ENCODE peak calls at places on chromosomes 4 and X, in ten cellular contexts. X is HepG2; J is activated CD4-positive, alpha-beta T cell treated with anti-CD3 and anti-CD28 coated beads for 48 hours; W is ELR; P is ovary; R is GDM1; Z is HEK293T; G is posterior cingulate gyrus; H is stimulated activated CD4-positive, alpha-beta T cell treated with anti-CD3 and anti-CD28 coated beads, Interleukin-1b, Interleukin-23, amount 100 ng/mL, for 4 hours; C is A673. L is an unnamed sample.

GRCh38 chrX:20116087-20116574 is 576 bp downstream of the MAP7D2 start:
- DNase-seq in C (no peak), R (no peak), W (no peak), J (no peak), Z (no peak), H (no peak), X (no peak), P (no peak), G (no peak), L (no peak)

GRCh38 chrX:74546984-74547383 is 67.4 kb downstream of the RLIM start:
- DNase-seq in W (no peak), Z (no peak), J (no peak), C (no peak), H (no peak), G (no peak), P (no peak), R (no peak), X (no peak), L (no peak)

GRCh38 chrX:136784231-136784630 is 3.5 kb upstream of the ARHGEF6 start:
- DNase-seq in X (no peak), G (no peak), C (no peak), J (no peak), Z (no peak), W (no peak), H (no peak), P (no peak), R (peak), L (no peak)

GRCh38 chr4:128525939-128526630 is 238.5 kb upstream of the PGRMC2 start:
- DNase-seq in C (peak), P (no peak), X (no peak), J (no peak), Z (no peak), H (no peak), W (no peak), G (no peak), R (no peak), L (no peak)

GRCh38 chr4:113882668-113883067 is 96.8 kb downstream of the ARSJ start:
- DNase-seq in H (no peak), X (no peak), J (no peak), C (no peak), P (no peak), Z (no peak), R (no peak), W (peak), G (no peak), L (no peak)

GRCh38 chrX:48910926-48911406 is 480 bp downstream of the SLC35A2 start:
- DNase-seq in H (no peak), R (no peak), P (no peak), G (no peak), W (peak), X (no peak), J (no peak), Z (no peak), C (peak), L (no peak)

GRCh38 chrX:15055146-15055930 is 182.1 kb downstream of the MOSPD2 start:
- DNase-seq in P (no peak), W (peak), R (no peak), G (no peak), Z (no peak), H (no peak), C (no peak), J (no peak), X (no peak), L (no peak)

GRCh38 chr4:121822796-121823504 is 733 bp downstream of the CCNA2 start:
- DNase-seq in C (peak), J (peak), H (no peak), G (no peak), Z (peak), P (peak), X (peak), R (peak), W (peak), L (peak)

GRCh38 chr4:71549516-71550160 is 210.8 kb downstream of the SLC4A4 start:
- DNase-seq in X (no peak), Z (no peak), W (no peak), P (no peak), G (no peak), R (no peak), H (no peak), C (no peak), J (no peak), L (no peak)

GRCh38 chr4:83959160-83959559 is 423.3 kb downstream of the GPAT3 start:
- DNase-seq in X (no peak), R (no peak), P (no peak), J (no peak), H (no peak), W (no peak), G (no peak), C (no peak), Z (no peak), L (no peak)

GRCh38 chr4:123783091-123783765 is 386.6 kb downstream of the SPRY1 start:
- DNase-seq in J (no peak), G (no peak), W (no peak), P (no peak), R (no peak), X (no peak), C (no peak), Z (no peak), H (no peak), L (no peak)

GRCh38 chr4:5956285-5957021 is 61.8 kb downstream of the C4orf50 start:
- DNase-seq in G (no peak), C (peak), H (no peak), X (peak), P (peak), R (no peak), J (no peak), W (no peak), Z (no peak), L (no peak)

GRCh38 chr4:102612824-102613366 is 111.7 kb downstream of the NFKB1 start:
- DNase-seq in W (no peak), R (no peak), Z (no peak), C (no peak), P (no peak), J (peak), H (no peak), X (no peak), G (no peak), L (no peak)

GRCh38 chr4:139767168-139767567 is 101.5 kb downstream of the MGST2 start:
- DNase-seq in J (no peak), H (no peak), Z (no peak), C (peak), G (no peak), W (no peak), P (no peak), X (no peak), R (no peak), L (no peak)

GRCh38 chr4:118338981-118339765 is 13.6 kb downstream of the PRSS12 start:
- DNase-seq in G (no peak), W (peak), J (no peak), Z (no peak), P (no peak), X (no peak), R (no peak), C (no peak), H (no peak), L (no peak)

GRCh38 chrX:141902366-141902765 is 1.3 kb upstream of the MAGEC1 start:
- DNase-seq in H (no peak), G (no peak), C (no peak), W (no peak), X (no peak), Z (no peak), J (no peak), R (no peak), P (no peak), L (no peak)

GRCh38 chr4:173153445-173153844 is 15.2 kb upstream of the GALNT7 start:
- DNase-seq in X (no peak), H (no peak), Z (no peak), P (no peak), R (no peak), W (no peak), G (no peak), C (no peak), J (no peak), L (no peak)

GRCh38 chr4:56874166-56874565 is 33.5 kb upstream of the REST start:
- DNase-seq in J (no peak), W (no peak), Z (peak), H (no peak), P (no peak), R (no peak), C (no peak), X (no peak), G (no peak), L (no peak)

GRCh38 chrX:19814240-19814639 is 73.2 kb downstream of the SH3KBP1 start:
- DNase-seq in C (no peak), R (no peak), P (no peak), H (no peak), G (no peak), X (peak), J (no peak), Z (no peak), W (no peak), L (no peak)

L was measured in hypothalamus.